ENCODE peak calls at places on chromosomes 2 and 18, in four cellular contexts. D is right cardiac atrium; K is CD4-positive, CD25-positive, alpha-beta regulatory T cell; U is upper lobe of left lung. J is an unnamed sample.

GRCh38 chr2:30255466-30256408 is 24.4 kb downstream of the LBH start:
- DNase-seq in K (no peak), U (no peak), D (no peak), J (no peak)

GRCh38 chr18:49682301-49683190 is 120.7 kb downstream of the LIPG start:
- DNase-seq in K (no peak), U (no peak), D (no peak), J (no peak)

GRCh38 chr2:109171444-109172334 is 42.7 kb downstream of the SH3RF3 start:
- DNase-seq in D (peak), K (no peak), U (peak), J (no peak)

GRCh38 chr2:75619992-75620740 is 26.4 kb upstream of the MRPL19 start:
- DNase-seq in D (no peak), U (no peak), K (no peak), J (no peak)

GRCh38 chr2:70639841-70640448 is 86.3 kb upstream of the TGFA start:
- DNase-seq in D (no peak), K (no peak), U (no peak), J (no peak)

GRCh38 chr2:157692768-157693167 is 64.1 kb upstream of the ACVR1C start:
- DNase-seq in K (no peak), D (no peak), U (no peak), J (peak)

GRCh38 chr2:239593965-239594771 is 193.3 kb upstream of the HDAC4 start:
- DNase-seq in D (no peak), K (no peak), U (peak), J (no peak)

GRCh38 chr18:59265246-59266018 is 7.8 kb downstream of the RAX start:
- DNase-seq in U (no peak), D (no peak), K (peak), J (no peak)

GRCh38 chr2:175662335-175662734 is 339.7 kb downstream of the LNPK start:
- DNase-seq in D (no peak), U (no peak), K (no peak), J (no peak)

GRCh38 chr2:29001791-29002190 is 20.7 kb downstream of the TOGARAM2 start:
- DNase-seq in U (no peak), D (no peak), K (peak), J (no peak)

GRCh38 chr18:23227729-23228075 is 92.4 kb downstream of the CABLES1 start:
- DNase-seq in K (no peak), D (no peak), U (no peak), J (no peak)

GRCh38 chr2:96760986-96761832 is 507 bp downstream of the CNNM4 start:
- DNase-seq in D (peak), U (peak), K (no peak), J (no peak)

GRCh38 chr2:96763511-96764252 is 3.0 kb downstream of the CNNM4 start:
- DNase-seq in K (peak), U (no peak), D (no peak), J (no peak)

GRCh38 chr2:96760036-96760985 is at the start of gene CNNM4:
- DNase-seq in D (peak), U (peak), K (peak), J (peak)

GRCh38 chr2:96764253-96764637 is 3.5 kb downstream of the CNNM4 start:
- DNase-seq in D (no peak), U (peak), K (no peak), J (peak)

DNA sequence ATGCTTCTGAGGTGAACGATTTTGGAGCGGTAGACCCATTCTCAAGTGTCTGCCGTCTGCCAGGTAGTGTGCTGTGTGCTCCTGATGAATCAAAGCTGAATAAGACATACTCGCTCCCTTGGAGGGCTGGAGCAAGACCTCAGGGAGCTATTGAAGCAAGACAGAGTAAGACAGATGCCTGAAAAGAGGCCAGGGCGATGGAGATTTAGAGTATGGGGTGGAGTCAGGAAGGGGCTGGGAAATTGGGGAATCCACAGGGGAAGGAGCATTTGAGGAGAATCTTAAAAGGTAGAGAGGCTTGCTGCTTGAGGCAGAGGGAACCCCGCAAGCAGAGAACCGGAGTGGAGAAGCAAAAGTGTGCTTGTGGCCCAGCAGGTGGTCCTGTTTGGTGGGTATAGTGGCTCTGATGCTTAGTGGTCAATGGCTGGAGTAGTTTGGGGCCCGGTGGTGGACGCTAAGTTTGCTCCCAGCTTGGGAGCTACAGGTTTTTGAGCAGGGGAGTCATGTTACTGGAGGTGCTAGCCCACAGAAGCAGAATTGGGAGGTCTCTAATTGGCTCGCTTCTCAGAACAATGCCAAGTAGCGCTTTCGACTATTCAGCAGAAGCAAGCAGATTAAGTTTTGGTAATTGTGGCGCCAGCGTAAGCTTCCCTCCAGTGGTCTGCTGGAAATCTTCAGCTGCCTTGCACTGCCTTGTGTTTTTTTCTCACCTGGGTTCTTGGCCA is 2.0 kb downstream of the CNNM4 start:
- DNase-seq in D (no peak), K (peak), U (no peak), J (no peak)
- H3K4me3 ChIP-seq in D (peak), K (peak), U (no peak), J (peak)

GRCh38 chr2:156401863-156402262 is 34.3 kb upstream of the GPD2 start:
- DNase-seq in D (no peak), K (no peak), U (no peak), J (no peak)
- H3K4me3 ChIP-seq in D (no peak), K (no peak), U (no peak), J (no peak)

GRCh38 chr18:47964086-47964485 is 33.6 kb upstream of the SMAD2 start:
- DNase-seq in U (no peak), D (no peak), K (no peak), J (no peak)

GRCh38 chr18:47968006-47968676 is 37.7 kb upstream of the SMAD2 start:
- DNase-seq in U (no peak), K (no peak), D (no peak), J (no peak)

GRCh38 chr18:47969851-47970250 is 39.4 kb upstream of the SMAD2 start:
- DNase-seq in D (no peak), U (no peak), K (no peak), J (no peak)

GRCh38 chr18:47970664-47971523 is 40.4 kb upstream of the SMAD2 start:
- DNase-seq in D (no peak), K (no peak), U (no peak), J (no peak)

DNA sequence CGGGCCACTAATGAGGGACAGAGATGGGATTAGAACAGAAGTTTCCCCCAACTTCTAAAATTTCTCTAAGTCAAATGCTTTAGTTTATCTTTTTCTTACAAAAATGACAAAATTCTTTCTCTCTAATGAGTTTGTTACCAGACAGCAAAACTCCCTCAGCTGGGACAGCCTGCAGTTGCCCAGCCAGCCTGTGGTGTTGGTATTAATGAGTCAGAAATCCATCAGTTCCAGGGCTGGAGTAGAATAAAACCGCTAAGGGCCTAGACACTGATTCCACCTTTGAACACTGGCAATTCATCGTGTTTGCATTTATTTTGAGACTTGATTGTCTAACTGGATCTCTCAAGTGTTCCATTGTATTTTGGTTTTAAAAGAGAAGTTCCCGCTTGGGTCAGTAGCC is 38.3 kb upstream of the SMAD2 start:
- DNase-seq in K (no peak), U (no peak), D (no peak), J (no peak)
- H3K4me3 ChIP-seq in K (no peak), U (no peak), D (no peak), J (no peak)

GRCh38 chr18:2982452-2983172 is 30.3 kb downstream of the LPIN2 start:
- DNase-seq in U (no peak), D (no peak), K (peak), J (no peak)
- H3K4me3 ChIP-seq in U (no peak), D (no peak), K (peak), J (no peak)

GRCh38 chr18:13218376-13219011 is at the start of gene LDLRAD4:
- DNase-seq in U (no peak), D (peak), K (peak), J (no peak)
- H3K4me3 ChIP-seq in U (peak), D (peak), K (peak), J (peak)

GRCh38 chr2:17232751-17233150 is 285.5 kb downstream of the RAD51AP2 start:
- DNase-seq in D (no peak), K (no peak), U (no peak), J (no peak)
- H3K4me3 ChIP-seq in D (no peak), K (no peak), U (no peak), J (no peak)

DNA sequence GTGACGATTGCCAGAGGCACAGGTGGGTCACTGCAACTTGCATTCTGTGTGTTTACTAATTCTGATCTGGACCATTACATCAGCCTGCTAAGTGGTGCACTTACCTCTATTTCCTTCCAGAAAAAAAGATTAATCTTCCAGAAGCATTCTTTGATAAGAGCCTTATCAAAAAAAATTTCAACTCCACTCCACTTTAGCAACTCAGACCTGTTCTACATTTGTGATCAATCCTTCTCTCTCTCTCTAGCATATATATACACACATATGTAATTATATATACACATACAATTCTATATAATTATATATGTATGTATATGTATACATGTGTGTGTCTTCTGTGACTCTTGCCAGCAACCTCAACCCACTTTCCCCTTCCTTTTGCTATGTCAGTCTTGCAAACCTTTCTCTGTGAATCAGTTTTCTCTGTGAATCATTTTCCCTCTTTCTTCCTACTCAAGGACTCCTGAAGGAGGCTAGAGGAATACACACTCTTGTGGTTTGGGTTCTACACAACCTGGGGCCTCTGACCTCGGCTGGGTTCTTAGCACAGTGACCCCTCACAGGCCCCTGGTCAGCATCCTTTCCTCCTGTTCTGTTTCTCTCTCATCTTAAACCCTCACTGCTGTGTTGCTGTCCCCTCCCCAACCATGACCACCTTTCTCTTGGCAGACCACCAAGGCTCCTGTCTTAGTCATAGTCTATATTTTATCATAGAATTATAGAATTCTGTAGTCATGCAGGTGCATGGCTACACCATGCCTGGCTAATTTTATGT is 130.4 kb upstream of the PELI1 start:
- DNase-seq in U (no peak), D (no peak), K (no peak), J (no peak)
- H3K4me3 ChIP-seq in U (no peak), D (no peak), K (no peak), J (peak)

GRCh38 chr2:53848062-53848461 is 11.7 kb downstream of the GPR75 start:
- DNase-seq in D (no peak), K (no peak), U (no peak), J (no peak)
- H3K4me3 ChIP-seq in D (no peak), K (no peak), U (no peak), J (no peak)

GRCh38 chr2:241269707-241270520 is 45.6 kb downstream of the HDLBP start:
- DNase-seq in K (no peak), U (peak), D (no peak), J (no peak)
- H3K4me3 ChIP-seq in K (no peak), U (no peak), D (no peak), J (peak)